ENCODE peak calls at places on chromosomes 2 and 18, in five cellular contexts. G is mesothelial cell of epicardium, M is endothelial cell, O is A549, T is Calu3. F is an unnamed sample.

GRCh38 chr2:31859959-31860358 is 150.8 kb downstream of the MEMO1 start:
- DNase-seq in G (no peak), M (no peak), O (no peak), T (no peak), F (no peak)

GRCh38 chr18:25422230-25422629 is 70.3 kb upstream of the ZNF521 start:
- DNase-seq in G (no peak), M (no peak), O (no peak), T (no peak), F (no peak)

GRCh38 chr18:48600046-48600745 is 61.4 kb downstream of the CTIF start:
- DNase-seq in G (no peak), M (no peak), O (no peak), T (no peak), F (no peak)

GRCh38 chr2:240996161-240996833 is 2.1 kb upstream of the SNED1 start:
- DNase-seq in G (peak; percentile 34), M (no peak), O (no peak), T (no peak), F (no peak)

GRCh38 chr2:120881981-120882788 is 146.5 kb downstream of the GLI2 start:
- DNase-seq in G (no peak), M (no peak), O (no peak), T (no peak), F (no peak)

GRCh38 chr2:239329284-239329971 is 71.4 kb downstream of the HDAC4 start:
- DNase-seq in G (peak; percentile 35), M (no peak), O (no peak), T (no peak), F (no peak)

GRCh38 chr2:238475034-238475433 is 48.3 kb downstream of the ASB1 start:
- DNase-seq in G (peak; percentile 37), M (no peak), O (no peak), T (no peak), F (no peak)

GRCh38 chr2:205580591-205580990 is 101.7 kb upstream of the NRP2 start:
- DNase-seq in G (no peak), M (no peak), O (no peak), T (no peak), F (no peak)

GRCh38 chr18:47898055-47898454 is 32.4 kb downstream of the SMAD2 start:
- DNase-seq in G (no peak), M (no peak), O (no peak), T (no peak), F (no peak)

GRCh38 chr18:3623769-3624545 is 174.0 kb downstream of the TGIF1 start:
- DNase-seq in G (peak; percentile 62), M (peak; percentile 57), O (peak; percentile 69), T (peak; percentile 88), F (no peak)

GRCh38 chr2:27959496-27959895 is 69.0 kb downstream of the BABAM2 start:
- DNase-seq in G (no peak), M (no peak), O (peak; percentile 36), T (no peak), F (no peak)

GRCh38 chr2:20448246-20449046 is 1.6 kb downstream of the RHOB start:
- DNase-seq in G (no peak), M (no peak), O (peak; percentile 32), T (no peak), F (no peak)

GRCh38 chr18:9849407-9849961 is 36.3 kb upstream of the TXNDC2 start:
- DNase-seq in G (no peak), M (peak; percentile 14), O (no peak), T (peak; percentile 35), F (no peak)

GRCh38 chr2:241031436-241032165 is 33.2 kb downstream of the SNED1 start:
- DNase-seq in G (no peak), M (no peak), O (no peak), T (no peak), F (no peak)

GRCh38 chr2:211766689-211767088 is 771.9 kb downstream of the ERBB4 start:
- DNase-seq in G (no peak), M (no peak), O (no peak), T (peak; percentile 70), F (no peak)

GRCh38 chr18:9722691-9723090 is 14.6 kb downstream of the RAB31 start:
- DNase-seq in G (no peak), M (no peak), O (no peak), T (peak; percentile 72), F (no peak)

GRCh38 chr2:15588329-15588919 is 3.2 kb upstream of the DDX1 start:
- DNase-seq in G (peak; percentile 68), M (peak; percentile 80), O (peak; percentile 56), T (peak; percentile 75), F (no peak)

GRCh38 chr2:127179756-127180155 is 40.3 kb downstream of the CYP27C1 start:
- DNase-seq in G (no peak), M (no peak), O (no peak), T (no peak), F (no peak)

GRCh38 chr18:54119524-54120019 is 104.9 kb downstream of the MBD2 start:
- DNase-seq in G (no peak), M (peak; percentile 19), O (peak; percentile 8), T (peak; percentile 35), F (no peak)

GRCh38 chr18:31454066-31454708 is 6.6 kb downstream of the DSG3 start:
- DNase-seq in G (no peak), M (no peak), O (peak; percentile 71), T (peak; percentile 21), F (no peak)

GRCh38 chr2:28181801-28182200 is 210.9 kb upstream of the FOSL2 start:
- DNase-seq in G (no peak), M (no peak), O (no peak), T (no peak), F (no peak)

GRCh38 chr2:88258208-88258607 is 88.1 kb downstream of the THNSL2 start:
- DNase-seq in G (no peak), M (no peak), O (no peak), T (no peak), F (no peak)

GRCh38 chr2:206971805-206972204 is 32.5 kb downstream of the CPO start:
- DNase-seq in G (no peak), M (no peak), O (no peak), T (no peak), F (no peak)

GRCh38 chr2:237171396-237171795 is 85.7 kb downstream of the COPS8 start:
- DNase-seq in G (no peak), M (no peak), O (peak; percentile 36), T (peak; percentile 21), F (no peak)

GRCh38 chr2:205052781-205053180 is 507.5 kb downstream of the PARD3B start:
- DNase-seq in G (no peak), M (no peak), O (no peak), T (no peak), F (no peak)

GRCh38 chr18:55318864-55319516 is 269.0 kb downstream of the TCF4 start:
- DNase-seq in G (no peak), M (no peak), O (no peak), T (no peak), F (no peak)

GRCh38 chr2:68806511-68807109 is 64.6 kb downstream of the BMP10 start:
- DNase-seq in G (no peak), M (no peak), O (no peak), T (no peak), F (no peak)

GRCh38 chr2:199627417-199627816 is 169.7 kb upstream of the SATB2 start:
- DNase-seq in G (no peak), M (no peak), O (no peak), T (no peak), F (no peak)

GRCh38 chr2:66001538-66001937 is 433.4 kb upstream of the MEIS1 start:
- DNase-seq in G (no peak), M (no peak), O (no peak), T (no peak), F (no peak)

GRCh38 chr2:65997941-65998340 is 437.0 kb upstream of the MEIS1 start:
- DNase-seq in G (no peak), M (no peak), O (no peak), T (no peak), F (no peak)

GRCh38 chr2:66000888-66001287 is 434.0 kb upstream of the MEIS1 start:
- DNase-seq in G (no peak), M (no peak), O (no peak), T (no peak), F (no peak)

GRCh38 chr2:65999103-65999502 is 435.8 kb upstream of the MEIS1 start:
- DNase-seq in G (no peak), M (no peak), O (no peak), T (no peak), F (no peak)

GRCh38 chr2:65999790-66000189 is 435.1 kb upstream of the MEIS1 start:
- DNase-seq in G (no peak), M (no peak), O (no peak), T (no peak), F (no peak)
- TF ChIP-seq CTCF in G (no peak), M (no peak), O (no peak), T (no peak), F (no peak)

GRCh38 chr2:201279079-201279478 is 18.7 kb downstream of the CASP8 start:
- DNase-seq in G (no peak), M (no peak), O (no peak), T (no peak), F (no peak)

GRCh38 chr2:201275069-201275468 is 14.7 kb downstream of the CASP8 start:
- DNase-seq in G (no peak), M (no peak), O (no peak), T (no peak), F (no peak)

GRCh38 chr2:201273330-201273983 is 13.1 kb downstream of the CASP8 start:
- DNase-seq in G (no peak), M (no peak), O (no peak), T (no peak), F (no peak)

GRCh38 chr2:201276511-201276910 is 16.2 kb downstream of the CASP8 start:
- DNase-seq in G (no peak), M (no peak), O (no peak), T (no peak), F (no peak)

GRCh38 chr2:201275991-201276390 is 15.7 kb downstream of the CASP8 start:
- DNase-seq in G (no peak), M (no peak), O (no peak), T (no peak), F (no peak)
- TF ChIP-seq CTCF in G (no peak), M (peak; percentile 30), O (no peak), T (no peak), F (no peak)

GRCh38 chr2:37020887-37021796 is 54.8 kb upstream of the STRN start:
- DNase-seq in G (no peak), M (no peak), O (no peak), T (no peak), F (no peak)

GRCh38 chr2:37029758-37030157 is 54.4 kb downstream of the HEATR5B start:
- DNase-seq in G (no peak), M (no peak), O (no peak), T (no peak), F (no peak)

GRCh38 chr2:37020212-37020886 is 54.0 kb upstream of the STRN start:
- DNase-seq in G (peak; percentile 50), M (no peak), O (no peak), T (no peak), F (no peak)

GRCh38 chr2:37026050-37026449 is 58.1 kb downstream of the HEATR5B start:
- DNase-seq in G (no peak), M (peak; percentile 8), O (no peak), T (no peak), F (no peak)
- TF ChIP-seq CTCF in G (no peak), M (no peak), O (peak; percentile 39), T (no peak), F (no peak)

DNA sequence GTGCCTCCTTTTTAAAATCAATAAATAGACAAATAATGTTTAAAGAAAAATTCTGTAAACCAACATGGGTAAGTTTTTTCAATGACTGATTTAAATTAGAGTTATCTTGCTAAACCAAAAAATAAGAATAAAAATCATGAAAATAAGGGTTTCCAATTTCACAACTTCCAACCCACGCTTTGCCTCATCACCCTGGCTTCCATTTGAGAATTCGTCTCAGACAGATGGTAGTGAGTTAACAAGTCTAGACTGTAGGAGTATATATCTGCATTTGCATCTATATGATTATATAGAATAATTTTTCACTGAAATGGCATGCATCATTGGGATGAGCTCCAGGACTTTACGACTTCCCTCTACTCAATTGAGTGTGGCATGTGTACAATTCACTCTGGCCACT is 1673.4 kb upstream of the CELF4 start:
- DNase-seq in G (no peak), M (no peak), O (no peak), T (no peak), F (no peak)
- TF ChIP-seq CTCF in G (no peak), M (no peak), O (no peak), T (no peak), F (no peak)